ENCODE peak calls at places on chromosome 3, in seven cellular contexts. One of them, this sample, is unnamed.

GRCh38 chr3:52495777-52496602 is 852 bp downstream of the STAB1 start:
- DNase-seq in H9: no peak
- DNase-seq in neuronal stem cell: no peak
- DNase-seq in IMR-90: peak
- DNase-seq in H1: no peak
- DNase-seq in mesendoderm: no peak
- DNase-seq in mesenchymal stem cell: peak
- DNase-seq in this sample: peak

GRCh38 chr3:132561003-132561402 is 36.1 kb upstream of the ACKR4 start:
- DNase-seq in H9: no peak
- DNase-seq in neuronal stem cell: no peak
- DNase-seq in IMR-90: no peak
- DNase-seq in H1: no peak
- DNase-seq in mesendoderm: peak
- DNase-seq in mesenchymal stem cell: no peak
- DNase-seq in this sample: no peak

GRCh38 chr3:27228805-27229204 is 140.4 kb downstream of the NEK10 start:
- DNase-seq in H9: peak
- DNase-seq in neuronal stem cell: no peak
- DNase-seq in IMR-90: no peak
- DNase-seq in H1: no peak
- DNase-seq in mesendoderm: peak
- DNase-seq in mesenchymal stem cell: no peak
- DNase-seq in this sample: no peak

GRCh38 chr3:149450281-149450680 is 24.2 kb upstream of the TM4SF4 start:
- DNase-seq in H9: no peak
- DNase-seq in neuronal stem cell: no peak
- DNase-seq in IMR-90: peak
- DNase-seq in H1: no peak
- DNase-seq in mesendoderm: no peak
- DNase-seq in mesenchymal stem cell: no peak
- DNase-seq in this sample: no peak

GRCh38 chr3:193777524-193777923 is 184.5 kb downstream of the OPA1 start:
- DNase-seq in H9: no peak
- DNase-seq in neuronal stem cell: no peak
- DNase-seq in IMR-90: no peak
- DNase-seq in H1: no peak
- DNase-seq in mesendoderm: no peak
- DNase-seq in mesenchymal stem cell: peak
- DNase-seq in this sample: no peak

GRCh38 chr3:177811111-177811510 is 613.8 kb upstream of the TBL1XR1 start:
- DNase-seq in H9: no peak
- DNase-seq in neuronal stem cell: no peak
- DNase-seq in IMR-90: no peak
- DNase-seq in H1: no peak
- DNase-seq in mesendoderm: no peak
- DNase-seq in mesenchymal stem cell: no peak
- DNase-seq in this sample: no peak

GRCh38 chr3:149586871-149587270 is 71.0 kb downstream of the WWTR1 start:
- DNase-seq in H9: no peak
- DNase-seq in neuronal stem cell: no peak
- DNase-seq in IMR-90: peak
- DNase-seq in H1: no peak
- DNase-seq in mesendoderm: no peak
- DNase-seq in mesenchymal stem cell: peak
- DNase-seq in this sample: no peak

GRCh38 chr3:60932170-60932569 is 319.1 kb downstream of the FHIT start:
- DNase-seq in H9: no peak
- DNase-seq in neuronal stem cell: no peak
- DNase-seq in IMR-90: no peak
- DNase-seq in H1: no peak
- DNase-seq in mesendoderm: peak
- DNase-seq in mesenchymal stem cell: no peak
- DNase-seq in this sample: no peak

GRCh38 chr3:141280086-141280485 is 48.5 kb downstream of the PXYLP1 start:
- DNase-seq in H9: no peak
- DNase-seq in neuronal stem cell: no peak
- DNase-seq in IMR-90: peak
- DNase-seq in H1: no peak
- DNase-seq in mesendoderm: no peak
- DNase-seq in mesenchymal stem cell: peak
- DNase-seq in this sample: no peak

GRCh38 chr3:45826908-45827307 is 15.0 kb downstream of the LZTFL1 start:
- DNase-seq in H9: no peak
- DNase-seq in neuronal stem cell: no peak
- DNase-seq in IMR-90: no peak
- DNase-seq in H1: no peak
- DNase-seq in mesendoderm: peak
- DNase-seq in mesenchymal stem cell: no peak
- DNase-seq in this sample: no peak

GRCh38 chr3:63344676-63345075 is 66.6 kb downstream of the SYNPR start:
- DNase-seq in H9: peak
- DNase-seq in neuronal stem cell: no peak
- DNase-seq in IMR-90: no peak
- DNase-seq in H1: no peak
- DNase-seq in mesendoderm: peak
- DNase-seq in mesenchymal stem cell: no peak
- DNase-seq in this sample: peak

GRCh38 chr3:155282416-155283091 is 10.9 kb downstream of the STRIT1 start:
- DNase-seq in H9: no peak
- DNase-seq in neuronal stem cell: no peak
- DNase-seq in IMR-90: peak
- DNase-seq in H1: no peak
- DNase-seq in mesendoderm: no peak
- DNase-seq in mesenchymal stem cell: no peak
- DNase-seq in this sample: peak

GRCh38 chr3:4409415-4409814 is 57.7 kb downstream of the SUMF1 start:
- DNase-seq in H9: no peak
- DNase-seq in neuronal stem cell: no peak
- DNase-seq in IMR-90: no peak
- DNase-seq in H1: no peak
- DNase-seq in mesendoderm: no peak
- DNase-seq in mesenchymal stem cell: no peak
- DNase-seq in this sample: no peak

GRCh38 chr3:4531478-4532025 is 38.4 kb downstream of the ITPR1 start:
- DNase-seq in H9: no peak
- DNase-seq in neuronal stem cell: no peak
- DNase-seq in IMR-90: peak
- DNase-seq in H1: no peak
- DNase-seq in mesendoderm: peak
- DNase-seq in mesenchymal stem cell: no peak
- DNase-seq in this sample: no peak

GRCh38 chr3:30124435-30125390 is 481.7 kb upstream of the TGFBR2 start:
- DNase-seq in H9: no peak
- DNase-seq in neuronal stem cell: no peak
- DNase-seq in IMR-90: peak
- DNase-seq in H1: no peak
- DNase-seq in mesendoderm: peak
- DNase-seq in mesenchymal stem cell: no peak
- DNase-seq in this sample: no peak

GRCh38 chr3:143707848-143708247 is 140.4 kb downstream of the SLC9A9 start:
- DNase-seq in H9: no peak
- DNase-seq in neuronal stem cell: no peak
- DNase-seq in IMR-90: no peak
- DNase-seq in H1: no peak
- DNase-seq in mesendoderm: peak
- DNase-seq in mesenchymal stem cell: peak
- DNase-seq in this sample: no peak

DNA sequence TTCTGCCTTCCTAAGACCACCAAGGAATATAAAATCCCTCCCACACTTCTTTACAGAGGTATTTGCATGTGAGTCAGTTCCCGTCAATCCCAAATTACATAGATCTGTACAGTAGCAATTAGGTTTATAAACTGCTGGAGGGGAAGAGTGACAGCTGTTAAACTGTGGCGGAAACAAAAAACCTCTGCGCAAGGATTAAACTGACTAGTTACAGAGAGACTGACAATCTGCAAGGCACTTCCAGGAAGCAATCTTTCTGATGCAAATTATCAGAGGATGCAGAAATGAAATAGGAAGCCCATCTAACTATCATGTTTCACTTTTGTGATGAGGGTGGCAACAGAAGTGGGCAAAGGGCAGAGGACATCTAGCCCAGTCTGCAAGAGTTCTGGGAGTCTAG is 150.4 kb downstream of the RTP4 start:
- DNase-seq in H9: no peak
- DNase-seq in neuronal stem cell: no peak
- DNase-seq in IMR-90: no peak
- DNase-seq in H1: no peak
- DNase-seq in mesendoderm: peak
- DNase-seq in mesenchymal stem cell: no peak
- DNase-seq in this sample: no peak
- H2AK5ac ChIP-seq in H9: no peak
- H2AK5ac ChIP-seq in neuronal stem cell: no peak
- H2AK5ac ChIP-seq in IMR-90: no peak
- H2AK5ac ChIP-seq in H1: peak
- H2AK5ac ChIP-seq in mesendoderm: no peak
- H2AK5ac ChIP-seq in mesenchymal stem cell: peak
- H2AK5ac ChIP-seq in this sample: no peak

DNA sequence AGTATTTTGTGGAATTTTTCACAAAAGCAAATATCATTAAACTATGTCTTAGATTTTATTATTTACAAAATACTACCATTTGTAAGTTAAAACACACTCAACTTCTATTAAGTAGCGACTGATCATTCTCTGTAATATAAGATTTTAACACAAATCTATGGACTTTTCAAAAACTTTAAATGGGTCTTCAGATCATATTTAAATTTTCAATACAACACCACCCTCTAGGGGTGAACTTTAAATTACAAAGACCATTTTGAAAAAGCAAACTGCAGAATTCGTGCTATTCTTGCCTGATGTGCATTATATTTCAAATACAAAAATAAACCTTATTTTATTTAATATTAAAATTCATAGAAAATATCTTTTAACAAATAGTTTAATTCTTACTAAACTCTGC is 8.2 kb upstream of the VGLL4 start:
- DNase-seq in H9: no peak
- DNase-seq in neuronal stem cell: no peak
- DNase-seq in IMR-90: peak
- DNase-seq in H1: no peak
- DNase-seq in mesendoderm: no peak
- DNase-seq in mesenchymal stem cell: peak
- DNase-seq in this sample: peak
- H3K4me2 ChIP-seq in H9: no peak
- H3K4me2 ChIP-seq in neuronal stem cell: no peak
- H3K4me2 ChIP-seq in IMR-90: peak
- H3K4me2 ChIP-seq in H1: no peak
- H3K4me2 ChIP-seq in mesendoderm: no peak
- H3K4me2 ChIP-seq in mesenchymal stem cell: no peak
- H3K4me2 ChIP-seq in this sample: no peak

GRCh38 chr3:138397983-138398382 is 36.4 kb upstream of the ESYT3 start:
- DNase-seq in H9: peak
- DNase-seq in neuronal stem cell: no peak
- DNase-seq in IMR-90: no peak
- DNase-seq in H1: no peak
- DNase-seq in mesendoderm: no peak
- DNase-seq in mesenchymal stem cell: no peak
- DNase-seq in this sample: no peak
- H2AK5ac ChIP-seq in H9: no peak
- H2AK5ac ChIP-seq in neuronal stem cell: no peak
- H2AK5ac ChIP-seq in IMR-90: no peak
- H2AK5ac ChIP-seq in H1: no peak
- H2AK5ac ChIP-seq in mesendoderm: no peak
- H2AK5ac ChIP-seq in mesenchymal stem cell: no peak
- H2AK5ac ChIP-seq in this sample: no peak

GRCh38 chr3:157066335-157067071 is 93.4 kb downstream of the CCNL1 start:
- DNase-seq in H9: no peak
- DNase-seq in neuronal stem cell: no peak
- DNase-seq in IMR-90: peak
- DNase-seq in H1: no peak
- DNase-seq in mesendoderm: no peak
- DNase-seq in mesenchymal stem cell: no peak
- DNase-seq in this sample: no peak
- H3K4me2 ChIP-seq in H9: no peak
- H3K4me2 ChIP-seq in neuronal stem cell: no peak
- H3K4me2 ChIP-seq in IMR-90: peak
- H3K4me2 ChIP-seq in H1: no peak
- H3K4me2 ChIP-seq in mesendoderm: no peak
- H3K4me2 ChIP-seq in mesenchymal stem cell: no peak
- H3K4me2 ChIP-seq in this sample: no peak

GRCh38 chr3:78827618-78828017 is 940.2 kb downstream of the ROBO1 start:
- DNase-seq in H9: no peak
- DNase-seq in neuronal stem cell: no peak
- DNase-seq in IMR-90: no peak
- DNase-seq in H1: no peak
- DNase-seq in mesendoderm: no peak
- DNase-seq in mesenchymal stem cell: no peak
- DNase-seq in this sample: no peak
- H2AK5ac ChIP-seq in H9: no peak
- H2AK5ac ChIP-seq in neuronal stem cell: no peak
- H2AK5ac ChIP-seq in IMR-90: no peak
- H2AK5ac ChIP-seq in H1: no peak
- H2AK5ac ChIP-seq in mesendoderm: no peak
- H2AK5ac ChIP-seq in mesenchymal stem cell: no peak
- H2AK5ac ChIP-seq in this sample: no peak

GRCh38 chr3:158460929-158461328 is 110.1 kb upstream of the MLF1 start:
- DNase-seq in H9: no peak
- DNase-seq in neuronal stem cell: no peak
- DNase-seq in IMR-90: peak
- DNase-seq in H1: no peak
- DNase-seq in mesendoderm: no peak
- DNase-seq in mesenchymal stem cell: no peak
- DNase-seq in this sample: no peak
- H3K4me2 ChIP-seq in H9: no peak
- H3K4me2 ChIP-seq in neuronal stem cell: no peak
- H3K4me2 ChIP-seq in IMR-90: no peak
- H3K4me2 ChIP-seq in H1: no peak
- H3K4me2 ChIP-seq in mesendoderm: no peak
- H3K4me2 ChIP-seq in mesenchymal stem cell: no peak
- H3K4me2 ChIP-seq in this sample: no peak

GRCh38 chr3:174126990-174127758 is 729.6 kb downstream of the NLGN1 start:
- DNase-seq in H9: no peak
- DNase-seq in neuronal stem cell: no peak
- DNase-seq in IMR-90: peak
- DNase-seq in H1: no peak
- DNase-seq in mesendoderm: peak
- DNase-seq in mesenchymal stem cell: peak
- DNase-seq in this sample: peak

GRCh38 chr3:174132421-174133042 is 726.6 kb upstream of the NAALADL2 start:
- DNase-seq in H9: no peak
- DNase-seq in neuronal stem cell: no peak
- DNase-seq in IMR-90: peak
- DNase-seq in H1: no peak
- DNase-seq in mesendoderm: no peak
- DNase-seq in mesenchymal stem cell: peak
- DNase-seq in this sample: no peak

GRCh38 chr3:174132006-174132405 is 727.1 kb upstream of the NAALADL2 start:
- DNase-seq in H9: no peak
- DNase-seq in neuronal stem cell: no peak
- DNase-seq in IMR-90: no peak
- DNase-seq in H1: no peak
- DNase-seq in mesendoderm: no peak
- DNase-seq in mesenchymal stem cell: peak
- DNase-seq in this sample: no peak
- H2AK5ac ChIP-seq in H9: no peak
- H2AK5ac ChIP-seq in neuronal stem cell: no peak
- H2AK5ac ChIP-seq in IMR-90: no peak
- H2AK5ac ChIP-seq in H1: no peak
- H2AK5ac ChIP-seq in mesendoderm: no peak
- H2AK5ac ChIP-seq in mesenchymal stem cell: no peak
- H2AK5ac ChIP-seq in this sample: no peak

GRCh38 chr3:123843668-123844067 is 40.5 kb downstream of the MYLK start:
- DNase-seq in H9: no peak
- DNase-seq in neuronal stem cell: peak
- DNase-seq in IMR-90: peak
- DNase-seq in H1: no peak
- DNase-seq in mesendoderm: peak
- DNase-seq in mesenchymal stem cell: peak
- DNase-seq in this sample: peak
- H3K4me2 ChIP-seq in H9: no peak
- H3K4me2 ChIP-seq in neuronal stem cell: peak
- H3K4me2 ChIP-seq in IMR-90: no peak
- H3K4me2 ChIP-seq in H1: no peak
- H3K4me2 ChIP-seq in mesendoderm: no peak
- H3K4me2 ChIP-seq in mesenchymal stem cell: no peak
- H3K4me2 ChIP-seq in this sample: no peak